ENCODE peak calls at places on chromosomes 11 and 22, in four cellular contexts. C, W, U and K are unnamed samples.

GRCh38 chr11:8566613-8567210 is 27.3 kb downstream of the STK33 start:
- DNase-seq in W (peak), U (peak), C (peak), K (no peak)

GRCh38 chr11:6646631-6647281 is 8.9 kb downstream of the DCHS1 start:
- DNase-seq in U (no peak), W (peak), C (no peak), K (no peak)

GRCh38 chr22:22683668-22684361 is 39.4 kb downstream of the GGTLC2 start:
- DNase-seq in U (no peak), W (no peak), C (no peak), K (no peak)

GRCh38 chr11:67117667-67118058 is 1.4 kb upstream of the KDM2A start:
- DNase-seq in U (no peak), W (peak), C (no peak), K (no peak)

GRCh38 chr11:28559497-28559896 is 451.3 kb downstream of the METTL15 start:
- DNase-seq in W (no peak), C (no peak), U (peak), K (no peak)

GRCh38 chr11:57214087-57214395 is 23.0 kb downstream of the APLNR start:
- DNase-seq in W (peak), U (peak), C (no peak), K (no peak)

GRCh38 chr22:36197601-36198146 is 3.9 kb downstream of the APOL4 start:
- DNase-seq in U (no peak), W (no peak), C (no peak), K (no peak)

GRCh38 chr11:85132839-85133238 is 494.3 kb downstream of the DLG2 start:
- DNase-seq in C (no peak), W (peak), U (peak), K (no peak)

GRCh38 chr22:50246242-50247175 is 1.7 kb upstream of the TUBGCP6 start:
- DNase-seq in W (no peak), U (no peak), C (peak), K (no peak)

GRCh38 chr11:6746086-6746618 is 25.6 kb downstream of the OR2AG2 start:
- DNase-seq in U (no peak), W (no peak), C (no peak), K (no peak)

GRCh38 chr11:81220166-81220895 is 1513.3 kb downstream of the FAM181B start:
- DNase-seq in C (no peak), U (peak), W (no peak), K (no peak)

GRCh38 chr11:59429924-59430516 is 3.8 kb upstream of the OR5A2 start:
- DNase-seq in W (peak), C (peak), U (peak), K (peak)

GRCh38 chr11:3231851-3232744 is at the start of gene MRGPRE:
- DNase-seq in U (no peak), W (peak), C (no peak), K (no peak)

GRCh38 chr11:9219572-9219971 is 45.6 kb downstream of the DENND5A start:
- DNase-seq in U (peak), W (peak), C (no peak), K (no peak)

GRCh38 chr11:19301336-19301735 is 60.6 kb upstream of the E2F8 start:
- DNase-seq in U (no peak), W (peak), C (peak), K (no peak)

GRCh38 chr11:8039530-8040260 is 41.3 kb upstream of the TUB start:
- DNase-seq in U (no peak), W (no peak), C (no peak), K (no peak)

GRCh38 chr11:93541884-93542752 is 1.1 kb downstream of the SMCO4 start:
- DNase-seq in W (peak), C (peak), U (peak), K (no peak)

GRCh38 chr11:27839226-27839913 is 139.1 kb upstream of the BDNF start:
- DNase-seq in W (peak), C (peak), U (peak), K (no peak)

GRCh38 chr22:35352214-35353111 is 28.4 kb upstream of the HMOX1 start:
- DNase-seq in C (peak), W (peak), U (peak), K (no peak)

GRCh38 chr22:29733362-29734322 is 13.8 kb downstream of the CABP7 start:
- DNase-seq in U (no peak), W (no peak), C (no peak), K (no peak)
- H3K27ac ChIP-seq in U (no peak), W (no peak), C (no peak), K (no peak)

GRCh38 chr11:65588199-65589054 is 7.2 kb downstream of the KCNK7 start:
- DNase-seq in U (peak), C (peak), W (peak), K (no peak)
- H3K27ac ChIP-seq in U (peak), C (no peak), W (no peak), K (no peak)

GRCh38 chr22:46110215-46110614 is 40.1 kb upstream of the PPARA start:
- DNase-seq in U (peak), W (peak), C (peak), K (no peak)
- H3K27ac ChIP-seq in U (peak), W (peak), C (no peak), K (peak)

GRCh38 chr11:36436589-36436988 is 73.5 kb downstream of the TRAF6 start:
- DNase-seq in W (no peak), U (no peak), C (no peak), K (no peak)
- H3K27ac ChIP-seq in W (no peak), U (no peak), C (no peak), K (no peak)

GRCh38 chr22:46972256-46972655 is 209.8 kb downstream of the TBC1D22A start:
- DNase-seq in W (no peak), C (no peak), U (no peak), K (no peak)

GRCh38 chr22:46969961-46970360 is 207.5 kb downstream of the TBC1D22A start:
- DNase-seq in C (no peak), U (no peak), W (no peak), K (no peak)

GRCh38 chr22:46971776-46972150 is 209.3 kb downstream of the TBC1D22A start:
- DNase-seq in U (no peak), C (no peak), W (no peak), K (no peak)

GRCh38 chr22:46970411-46971123 is 208.1 kb downstream of the TBC1D22A start:
- DNase-seq in U (no peak), C (no peak), W (no peak), K (no peak)

GRCh38 chr22:46971141-46971775 is 208.8 kb downstream of the TBC1D22A start:
- DNase-seq in U (peak), C (no peak), W (no peak), K (no peak)
- H3K27ac ChIP-seq in U (no peak), C (no peak), W (no peak), K (no peak)

DNA sequence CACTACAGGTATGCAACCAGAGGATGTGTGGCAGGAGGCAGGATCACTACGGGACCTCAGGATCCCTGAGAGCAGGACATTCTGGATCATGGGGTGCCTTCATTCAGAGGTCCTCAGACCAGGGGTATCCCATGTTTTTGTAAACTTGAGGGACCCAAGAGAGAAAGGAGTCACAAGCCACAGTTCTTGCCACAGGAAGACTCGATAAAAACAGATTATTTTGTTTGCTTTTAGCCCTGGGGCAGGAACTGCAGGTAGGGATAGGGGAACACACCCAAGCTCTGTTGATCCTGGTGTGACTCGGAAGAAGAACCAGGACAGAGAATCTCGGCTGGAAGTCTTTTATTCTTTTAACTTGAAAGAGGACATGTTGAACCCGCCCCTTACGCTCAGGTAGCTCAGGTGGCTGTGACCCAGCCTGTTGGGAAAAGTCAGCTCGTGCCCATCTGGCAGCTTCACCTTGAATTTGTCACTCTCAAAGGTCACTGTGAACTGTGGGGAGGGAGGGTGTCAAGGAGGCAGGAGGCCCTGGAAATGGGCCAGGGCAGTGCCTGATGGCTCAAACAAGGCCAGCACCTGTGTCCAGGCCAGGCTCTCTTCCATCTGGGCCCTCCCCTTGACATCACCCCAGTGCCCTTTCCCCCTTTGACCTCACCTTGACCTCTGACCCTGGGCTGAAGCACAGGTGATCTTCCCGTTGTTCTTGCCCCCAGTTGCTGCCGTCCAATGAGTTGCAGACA is 9.8 kb downstream of the LGALS2 start:
- DNase-seq in C (peak), U (no peak), W (no peak), K (no peak)
- H3K27ac ChIP-seq in C (no peak), U (no peak), W (no peak), K (peak)

GRCh38 chr11:33262016-33262638 is 4.9 kb downstream of the HIPK3 start:
- DNase-seq in U (peak), W (peak), C (peak), K (no peak)
- H3K27ac ChIP-seq in U (no peak), W (peak), C (no peak), K (no peak)

GRCh38 chr11:129377739-129378138 is 2.1 kb downstream of the BARX2 start:
- DNase-seq in W (no peak), U (no peak), C (peak), K (no peak)
- H3K27ac ChIP-seq in W (no peak), U (no peak), C (no peak), K (peak)

GRCh38 chr22:33807465-33807864 is 112.8 kb downstream of the LARGE1 start:
- DNase-seq in U (peak), C (no peak), W (peak), K (no peak)

GRCh38 chr22:33811686-33812085 is 108.6 kb downstream of the LARGE1 start:
- DNase-seq in U (peak), C (no peak), W (peak), K (no peak)

GRCh38 chr22:33806191-33806590 is 114.1 kb downstream of the LARGE1 start:
- DNase-seq in C (no peak), U (no peak), W (peak), K (no peak)

GRCh38 chr22:33812578-33812977 is 107.7 kb downstream of the LARGE1 start:
- DNase-seq in W (no peak), C (no peak), U (no peak), K (no peak)

GRCh38 chr22:33811208-33811607 is 109.1 kb downstream of the LARGE1 start:
- DNase-seq in W (no peak), C (no peak), U (no peak), K (no peak)
- H3K27ac ChIP-seq in W (peak), C (no peak), U (peak), K (no peak)

GRCh38 chr22:29397791-29398190 is 9.4 kb upstream of the AP1B1 start:
- DNase-seq in W (no peak), U (no peak), C (no peak), K (no peak)
- H3K27ac ChIP-seq in W (no peak), U (no peak), C (no peak), K (no peak)